ENCODE peak calls at places on chromosomes 13 and 19, in five cellular contexts. N is stomach; F is fibroblast of lung; G is endothelial cell; V is CD4-positive, alpha-beta T cell. R is an unnamed sample.

GRCh38 chr19:48501961-48502719 is 9.5 kb downstream of the LMTK3 start:
- DNase-seq in G (peak), F (no peak), N (peak), V (peak), R (peak)

GRCh38 chr13:40342461-40342860 is 324.0 kb downstream of the FOXO1 start:
- DNase-seq in N (no peak), G (no peak), F (no peak), V (no peak), R (no peak)

GRCh38 chr19:36136975-36137686 is 2.7 kb upstream of the CAPNS1 start:
- DNase-seq in F (peak), V (no peak), G (no peak), N (peak), R (peak)

GRCh38 chr13:59677966-59678814 is 485.5 kb downstream of the DIAPH3 start:
- DNase-seq in G (peak), F (peak), N (no peak), V (no peak), R (peak)

GRCh38 chr13:70380809-70381208 is 272.6 kb upstream of the KLHL1 start:
- DNase-seq in F (no peak), V (no peak), G (no peak), N (no peak), R (no peak)

GRCh38 chr13:64640002-64640401 is 2590.1 kb downstream of the PCDH9 start:
- DNase-seq in V (no peak), G (no peak), F (no peak), N (no peak), R (no peak)

GRCh38 chr13:108083056-108083455 is 132.3 kb downstream of the LIG4 start:
- DNase-seq in V (no peak), G (no peak), N (no peak), F (no peak), R (no peak)

GRCh38 chr19:36482876-36483275 is 6.5 kb downstream of the ZNF566 start:
- DNase-seq in N (no peak), F (no peak), V (no peak), G (no peak), R (no peak)

GRCh38 chr19:58042709-58043340 is 9.0 kb downstream of the ZSCAN1 start:
- DNase-seq in F (no peak), V (no peak), G (no peak), N (no peak), R (no peak)
- TF ChIP-seq CTCF in F (no peak), V (no peak), G (no peak), N (no peak), R (no peak)

GRCh38 chr13:25409938-25410337 is 38.2 kb downstream of the ATP8A2 start:
- DNase-seq in G (no peak), F (no peak), V (no peak), N (no peak), R (no peak)

GRCh38 chr13:25401958-25402357 is 30.2 kb downstream of the ATP8A2 start:
- DNase-seq in G (no peak), V (no peak), F (no peak), N (no peak), R (no peak)

GRCh38 chr13:25406377-25406776 is 34.6 kb downstream of the ATP8A2 start:
- DNase-seq in N (no peak), F (no peak), G (peak), V (no peak), R (no peak)
- TF ChIP-seq CTCF in N (no peak), F (no peak), G (no peak), V (no peak), R (no peak)

GRCh38 chr13:94548382-94549240 is 47.3 kb downstream of the TGDS start:
- DNase-seq in N (peak), G (peak), F (peak), V (no peak), R (peak)
- TF ChIP-seq CTCF in N (no peak), G (no peak), F (peak), V (no peak), R (peak)

DNA sequence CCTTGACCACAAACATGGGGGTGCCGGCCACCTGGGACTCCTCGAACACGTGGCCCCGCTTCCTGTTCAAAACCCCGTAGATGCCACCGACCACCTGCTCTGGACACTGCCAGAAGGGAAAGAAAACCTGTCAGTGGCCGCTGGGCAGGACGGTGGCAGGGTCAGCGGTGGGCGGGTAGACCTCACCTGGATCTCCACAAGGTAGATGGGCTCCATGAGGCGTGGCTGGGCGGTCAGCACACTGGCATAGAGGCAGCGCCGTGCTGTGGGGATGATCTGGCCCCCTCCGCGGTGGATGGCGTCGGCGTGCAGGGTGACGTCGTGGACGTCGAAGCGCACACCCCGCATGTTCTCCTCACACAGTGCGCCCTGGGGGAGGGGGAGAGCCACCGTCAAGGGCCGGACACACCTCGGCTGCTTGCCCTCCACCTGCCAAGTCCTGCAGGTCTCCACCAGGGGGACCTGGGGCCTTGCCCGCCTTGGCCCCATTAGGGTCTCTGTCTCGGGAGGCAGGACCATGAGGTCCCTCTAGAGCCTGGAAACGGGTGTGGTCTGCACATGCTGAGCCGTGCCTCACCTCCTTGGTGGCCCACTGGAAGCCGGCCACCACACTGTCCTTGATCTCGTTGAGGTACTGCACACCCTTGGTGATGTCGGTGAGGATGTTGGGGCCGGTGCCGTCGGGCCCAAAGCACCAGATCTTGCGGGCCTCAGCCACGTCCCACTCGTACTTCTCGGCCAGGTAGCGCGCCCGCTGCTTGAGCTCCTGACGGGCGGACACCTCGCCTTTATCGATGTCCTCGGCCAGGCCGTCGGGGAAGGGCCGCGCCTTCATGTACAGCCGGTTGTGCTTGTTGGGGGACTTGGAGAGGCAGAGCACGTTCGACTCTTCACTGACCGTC is 6.6 kb upstream of the DAPK3 start:
- DNase-seq in F (no peak), N (no peak), V (no peak), G (no peak), R (no peak)
- TF ChIP-seq CTCF in F (no peak), N (no peak), V (no peak), G (peak), R (no peak)

R was measured in GM13976.